ENCODE peak calls at places on chromosome 12, in six cellular contexts. One of them, this sample, is unnamed.

GRCh38 chr12:6215932-6216494 is 15.8 kb downstream of the CD9 start:
- DNase-seq in GM10248: no peak
- DNase-seq in CD14-positive monocyte: no peak
- DNase-seq in BE2C: no peak
- DNase-seq in endodermal cell: peak
- DNase-seq in ascending aorta: peak
- DNase-seq in this sample: no peak

GRCh38 chr12:126617312-126617711 is 1552.1 kb downstream of the AACS start:
- DNase-seq in CD14-positive monocyte: no peak
- DNase-seq in GM10248: no peak
- DNase-seq in BE2C: peak
- DNase-seq in endodermal cell: peak
- DNase-seq in ascending aorta: no peak
- DNase-seq in this sample: no peak

GRCh38 chr12:121787063-121787774 is 6.3 kb downstream of the RHOF start:
- DNase-seq in endodermal cell: no peak
- DNase-seq in CD14-positive monocyte: no peak
- DNase-seq in ascending aorta: no peak
- DNase-seq in BE2C: no peak
- DNase-seq in GM10248: no peak
- DNase-seq in this sample: no peak

GRCh38 chr12:48982397-48983080 is 4.4 kb downstream of the WNT1 start:
- DNase-seq in CD14-positive monocyte: no peak
- DNase-seq in ascending aorta: no peak
- DNase-seq in BE2C: no peak
- DNase-seq in endodermal cell: peak
- DNase-seq in GM10248: no peak
- DNase-seq in this sample: no peak

GRCh38 chr12:11648514-11649412 is 711 bp upstream of the ETV6 start:
- DNase-seq in BE2C: peak
- DNase-seq in ascending aorta: no peak
- DNase-seq in CD14-positive monocyte: peak
- DNase-seq in endodermal cell: peak
- DNase-seq in GM10248: peak
- DNase-seq in this sample: peak

GRCh38 chr12:94053676-94054075 is 94.7 kb upstream of the PLXNC1 start:
- DNase-seq in endodermal cell: no peak
- DNase-seq in GM10248: no peak
- DNase-seq in CD14-positive monocyte: no peak
- DNase-seq in BE2C: no peak
- DNase-seq in ascending aorta: no peak
- DNase-seq in this sample: no peak

GRCh38 chr12:58067610-58068387 is 126.4 kb downstream of the ATP23 start:
- DNase-seq in GM10248: no peak
- DNase-seq in CD14-positive monocyte: no peak
- DNase-seq in BE2C: no peak
- DNase-seq in ascending aorta: no peak
- DNase-seq in endodermal cell: no peak
- DNase-seq in this sample: no peak

GRCh38 chr12:12266873-12267634 is at the start of gene LRP6:
- DNase-seq in BE2C: peak
- DNase-seq in GM10248: peak
- DNase-seq in ascending aorta: peak
- DNase-seq in endodermal cell: peak
- DNase-seq in CD14-positive monocyte: no peak
- DNase-seq in this sample: peak

GRCh38 chr12:100857971-100858370 is 63.4 kb downstream of the ANO4 start:
- DNase-seq in GM10248: no peak
- DNase-seq in BE2C: no peak
- DNase-seq in endodermal cell: no peak
- DNase-seq in CD14-positive monocyte: no peak
- DNase-seq in ascending aorta: no peak
- DNase-seq in this sample: no peak

GRCh38 chr12:57105011-57105753 is 6.0 kb downstream of the STAT6 start:
- DNase-seq in BE2C: no peak
- DNase-seq in endodermal cell: no peak
- DNase-seq in CD14-positive monocyte: no peak
- DNase-seq in GM10248: no peak
- DNase-seq in ascending aorta: no peak
- DNase-seq in this sample: no peak

GRCh38 chr12:56126732-56127239 is 1.3 kb upstream of the ESYT1 start:
- DNase-seq in CD14-positive monocyte: no peak
- DNase-seq in ascending aorta: no peak
- DNase-seq in BE2C: no peak
- DNase-seq in GM10248: no peak
- DNase-seq in endodermal cell: no peak
- DNase-seq in this sample: no peak

GRCh38 chr12:17527021-17527420 is 563.0 kb downstream of the RERGL start:
- DNase-seq in ascending aorta: no peak
- DNase-seq in CD14-positive monocyte: no peak
- DNase-seq in GM10248: no peak
- DNase-seq in endodermal cell: no peak
- DNase-seq in BE2C: no peak
- DNase-seq in this sample: no peak

GRCh38 chr12:42981379-42981778 is 391.8 kb upstream of the PRICKLE1 start:
- DNase-seq in BE2C: no peak
- DNase-seq in ascending aorta: no peak
- DNase-seq in CD14-positive monocyte: no peak
- DNase-seq in GM10248: no peak
- DNase-seq in endodermal cell: no peak
- DNase-seq in this sample: no peak

GRCh38 chr12:115233891-115234543 is 550.0 kb upstream of the TBX3 start:
- DNase-seq in BE2C: peak
- DNase-seq in CD14-positive monocyte: no peak
- DNase-seq in ascending aorta: no peak
- DNase-seq in GM10248: no peak
- DNase-seq in endodermal cell: peak
- DNase-seq in this sample: no peak

GRCh38 chr12:95943231-95943842 is at the start of gene AMDHD1:
- DNase-seq in BE2C: peak
- DNase-seq in GM10248: peak
- DNase-seq in ascending aorta: no peak
- DNase-seq in CD14-positive monocyte: peak
- DNase-seq in endodermal cell: peak
- DNase-seq in this sample: no peak

GRCh38 chr12:115998119-115998633 is 279.3 kb downstream of the MED13L start:
- DNase-seq in ascending aorta: no peak
- DNase-seq in endodermal cell: peak
- DNase-seq in CD14-positive monocyte: no peak
- DNase-seq in BE2C: no peak
- DNase-seq in GM10248: peak
- DNase-seq in this sample: no peak

GRCh38 chr12:9760699-9761406 is at the start of gene CD69:
- DNase-seq in endodermal cell: no peak
- DNase-seq in CD14-positive monocyte: peak
- DNase-seq in GM10248: peak
- DNase-seq in BE2C: no peak
- DNase-seq in ascending aorta: no peak
- DNase-seq in this sample: no peak

GRCh38 chr12:55795950-55796349 is 21.6 kb downstream of the SARNP start:
- DNase-seq in ascending aorta: no peak
- DNase-seq in endodermal cell: no peak
- DNase-seq in CD14-positive monocyte: no peak
- DNase-seq in GM10248: no peak
- DNase-seq in BE2C: no peak
- DNase-seq in this sample: no peak

GRCh38 chr12:52207895-52208294 is 16.1 kb upstream of the KRT80 start:
- DNase-seq in ascending aorta: peak
- DNase-seq in endodermal cell: peak
- DNase-seq in BE2C: peak
- DNase-seq in GM10248: no peak
- DNase-seq in CD14-positive monocyte: peak
- DNase-seq in this sample: peak

GRCh38 chr12:56987551-56988053 is 18.7 kb downstream of the ZBTB39 start:
- DNase-seq in endodermal cell: peak
- DNase-seq in ascending aorta: no peak
- DNase-seq in BE2C: peak
- DNase-seq in GM10248: peak
- DNase-seq in CD14-positive monocyte: peak
- DNase-seq in this sample: peak

GRCh38 chr12:89756638-89757321 is 48.1 kb upstream of the ATP2B1 start:
- DNase-seq in ascending aorta: no peak
- DNase-seq in BE2C: no peak
- DNase-seq in GM10248: peak
- DNase-seq in CD14-positive monocyte: peak
- DNase-seq in endodermal cell: no peak
- DNase-seq in this sample: no peak

GRCh38 chr12:64893961-64894360 is 69.5 kb downstream of the TBC1D30 start:
- DNase-seq in GM10248: no peak
- DNase-seq in ascending aorta: no peak
- DNase-seq in BE2C: no peak
- DNase-seq in endodermal cell: no peak
- DNase-seq in CD14-positive monocyte: no peak
- DNase-seq in this sample: no peak

GRCh38 chr12:6767301-6767591 is 1.1 kb downstream of the PTMS start:
- DNase-seq in CD14-positive monocyte: no peak
- DNase-seq in endodermal cell: peak
- DNase-seq in GM10248: no peak
- DNase-seq in BE2C: no peak
- DNase-seq in ascending aorta: no peak
- DNase-seq in this sample: no peak

DNA sequence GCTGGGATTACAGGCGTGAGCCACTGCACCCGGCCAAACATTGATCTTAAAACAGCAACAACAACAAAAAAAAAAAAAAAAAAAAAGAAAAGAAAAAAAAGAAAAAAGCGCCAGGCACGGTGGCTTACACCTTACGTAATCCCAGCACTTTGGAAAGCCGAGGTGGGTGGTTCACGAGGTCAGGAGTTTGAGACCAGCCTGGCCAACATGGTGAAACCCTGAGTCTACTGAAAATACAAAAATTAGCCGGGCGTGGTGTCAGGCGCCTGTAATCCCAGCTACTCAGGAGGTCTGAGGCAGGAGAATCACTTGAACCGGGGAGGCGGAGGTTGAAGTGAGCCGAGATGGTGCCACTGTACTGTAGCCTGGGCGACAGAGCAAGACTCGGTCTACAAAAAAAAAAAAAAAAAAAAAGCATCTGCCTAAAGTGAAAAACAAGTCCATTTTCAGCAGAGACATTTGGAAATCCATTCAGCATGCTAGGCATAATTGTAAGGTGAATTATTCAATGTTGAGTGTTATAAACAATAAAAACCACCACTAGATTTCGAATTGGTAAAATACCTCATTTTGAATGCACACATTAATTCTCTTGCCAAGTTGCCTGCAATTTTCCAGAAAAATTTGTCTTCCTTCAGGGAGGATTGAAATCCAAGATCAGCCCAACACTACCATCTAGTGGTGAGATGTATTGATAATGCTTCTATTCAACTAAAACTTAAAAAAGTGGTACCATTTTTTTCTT is 8.0 kb upstream of the CERS5 start:
- DNase-seq in endodermal cell: no peak
- DNase-seq in GM10248: peak
- DNase-seq in BE2C: peak
- DNase-seq in CD14-positive monocyte: no peak
- DNase-seq in ascending aorta: no peak
- DNase-seq in this sample: no peak
- TF ChIP-seq CTCF in endodermal cell: peak
- TF ChIP-seq CTCF in GM10248: peak
- TF ChIP-seq CTCF in BE2C: peak
- TF ChIP-seq CTCF in CD14-positive monocyte: peak
- TF ChIP-seq CTCF in ascending aorta: peak
- TF ChIP-seq CTCF in this sample: no peak

GRCh38 chr12:24630446-24630845 is 318.5 kb downstream of the BCAT1 start:
- DNase-seq in endodermal cell: no peak
- DNase-seq in BE2C: no peak
- DNase-seq in GM10248: no peak
- DNase-seq in ascending aorta: no peak
- DNase-seq in CD14-positive monocyte: no peak
- DNase-seq in this sample: no peak
- TF ChIP-seq CTCF in endodermal cell: peak
- TF ChIP-seq CTCF in BE2C: no peak
- TF ChIP-seq CTCF in GM10248: no peak
- TF ChIP-seq CTCF in ascending aorta: no peak
- TF ChIP-seq CTCF in CD14-positive monocyte: no peak
- TF ChIP-seq CTCF in this sample: no peak

DNA sequence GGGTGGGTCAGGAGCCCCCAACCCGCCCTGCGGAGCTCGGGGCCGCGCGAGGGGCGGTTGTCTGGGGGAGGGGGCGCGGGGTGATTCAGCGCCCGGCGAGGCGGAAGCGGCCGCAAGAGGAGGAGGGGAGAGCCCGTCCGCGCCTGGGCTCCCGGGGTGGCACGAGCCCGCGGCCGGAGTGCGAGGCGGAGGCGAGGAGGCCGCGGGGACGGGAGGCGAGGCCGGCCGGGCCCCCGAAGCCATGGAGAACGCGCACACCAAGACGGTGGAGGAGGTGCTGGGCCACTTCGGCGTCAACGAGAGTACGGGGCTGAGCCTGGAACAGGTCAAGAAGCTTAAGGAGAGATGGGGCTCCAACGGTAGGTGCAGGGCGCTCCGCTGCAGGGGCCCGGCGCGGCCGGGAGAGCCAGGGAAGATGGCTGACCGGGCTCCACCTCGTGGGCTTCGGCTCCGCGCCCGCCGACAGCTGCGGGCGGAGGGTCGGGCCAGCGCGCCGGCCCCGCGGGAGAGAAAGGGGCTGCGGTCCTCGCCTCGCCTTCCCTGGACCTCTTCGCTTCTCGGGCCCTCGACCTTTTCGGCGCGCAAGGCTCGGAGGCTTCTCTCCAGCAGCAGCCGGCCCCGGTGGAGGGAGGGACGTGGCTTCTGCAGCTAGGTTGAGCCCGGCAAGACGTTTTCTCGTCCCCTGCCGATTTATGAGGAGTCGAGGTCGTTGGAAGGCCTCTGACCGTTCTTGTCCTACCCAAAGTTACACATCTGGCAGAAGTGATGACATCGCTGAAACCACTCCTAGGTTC is 699 bp downstream of the ATP2A2 start:
- DNase-seq in ascending aorta: no peak
- DNase-seq in GM10248: peak
- DNase-seq in endodermal cell: peak
- DNase-seq in BE2C: peak
- DNase-seq in CD14-positive monocyte: peak
- DNase-seq in this sample: peak
- TF ChIP-seq CTCF in ascending aorta: no peak
- TF ChIP-seq CTCF in GM10248: no peak
- TF ChIP-seq CTCF in endodermal cell: no peak
- TF ChIP-seq CTCF in BE2C: no peak
- TF ChIP-seq CTCF in CD14-positive monocyte: no peak
- TF ChIP-seq CTCF in this sample: no peak

DNA sequence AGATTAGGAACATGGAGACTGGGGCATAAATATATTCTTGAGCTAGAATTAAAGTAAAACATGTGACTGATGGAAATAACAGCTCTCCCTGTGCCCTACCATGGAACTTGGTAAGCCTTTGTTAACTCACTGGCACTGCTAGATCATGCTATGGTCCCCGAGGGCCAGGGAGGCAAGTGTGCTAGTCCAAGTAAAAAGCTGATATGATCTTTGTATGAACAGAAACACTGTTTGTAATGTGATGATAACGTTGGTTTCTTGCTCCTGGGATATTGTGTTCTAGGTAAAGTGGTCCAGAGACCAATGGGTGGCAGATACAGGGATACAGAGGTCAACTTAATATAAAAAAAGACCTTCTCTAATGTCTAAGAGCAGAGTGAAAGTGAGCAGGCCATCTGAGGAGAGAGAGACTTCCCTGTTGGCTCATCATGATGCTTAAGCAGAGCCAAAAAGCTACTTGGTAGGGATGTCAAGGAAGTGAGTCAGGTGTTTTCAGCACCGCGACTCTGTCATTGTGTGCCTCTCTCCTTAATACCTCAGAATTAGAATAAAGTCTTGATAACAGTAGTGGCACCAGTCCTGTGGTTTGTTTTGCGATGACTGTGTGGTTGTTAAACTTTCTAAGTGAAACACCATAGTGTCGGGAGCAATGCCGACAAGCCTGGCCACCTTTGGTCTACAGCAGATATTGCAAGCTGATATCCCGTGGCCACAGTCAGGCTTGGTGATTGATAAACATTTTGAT is 27.7 kb downstream of the BICD1 start:
- DNase-seq in BE2C: peak
- DNase-seq in GM10248: peak
- DNase-seq in endodermal cell: peak
- DNase-seq in ascending aorta: no peak
- DNase-seq in CD14-positive monocyte: no peak
- DNase-seq in this sample: no peak
- TF ChIP-seq CTCF in BE2C: peak
- TF ChIP-seq CTCF in GM10248: no peak
- TF ChIP-seq CTCF in endodermal cell: peak
- TF ChIP-seq CTCF in ascending aorta: no peak
- TF ChIP-seq CTCF in CD14-positive monocyte: no peak
- TF ChIP-seq CTCF in this sample: no peak